ENCODE peak calls at places on chromosome 14, in seven cellular contexts. N, Q, W, L, A, P and J are unnamed samples.

GRCh38 chr14:103066399-103066798 is 9.1 kb upstream of the CDC42BPB start:
- DNase-seq in N (no peak), Q (no peak), W (peak; percentile 47), L (no peak), A (no peak), P (no peak), J (no peak)

GRCh38 chr14:32010561-32011188 is 66.4 kb upstream of the ARHGAP5 start:
- DNase-seq in N (peak; percentile 73), Q (no peak), W (peak; percentile 92), L (no peak), A (no peak), P (peak; percentile 37), J (no peak)

GRCh38 chr14:99009875-99010274 is 262.1 kb downstream of the BCL11B start:
- DNase-seq in N (no peak), Q (no peak), W (no peak), L (no peak), A (no peak), P (no peak), J (no peak)

GRCh38 chr14:75088566-75089373 is 19.3 kb downstream of the ZC2HC1C start:
- DNase-seq in N (peak; percentile 26), Q (peak; percentile 59), W (peak; percentile 62), L (peak; percentile 36), A (peak; percentile 67), P (peak; percentile 40), J (no peak)

GRCh38 chr14:31567651-31568050 is 6.4 kb downstream of the NUBPL start:
- DNase-seq in N (no peak), Q (no peak), W (no peak), L (no peak), A (no peak), P (no peak), J (no peak)

GRCh38 chr14:77185093-77185465 is 3.5 kb downstream of the TMEM63C start:
- DNase-seq in N (no peak), Q (no peak), W (no peak), L (no peak), A (no peak), P (no peak), J (no peak)

GRCh38 chr14:49206832-49207231 is 379.3 kb downstream of the RPS29 start:
- DNase-seq in N (no peak), Q (no peak), W (no peak), L (no peak), A (no peak), P (no peak), J (no peak)

GRCh38 chr14:64110832-64111231 is 183.3 kb downstream of the ESR2 start:
- DNase-seq in N (no peak), Q (no peak), W (no peak), L (no peak), A (no peak), P (no peak), J (no peak)

GRCh38 chr14:103223818-103224352 is 100.6 kb downstream of the TNFAIP2 start:
- DNase-seq in N (no peak), Q (no peak), W (no peak), L (no peak), A (no peak), P (no peak), J (no peak)

GRCh38 chr14:26730929-26731618 is 133.2 kb upstream of the NOVA1 start:
- DNase-seq in N (no peak), Q (peak; percentile 47), W (no peak), L (peak; percentile 61), A (peak; percentile 59), P (peak; percentile 12), J (no peak)

GRCh38 chr14:67618617-67619063 is 1.1 kb upstream of the ARG2 start:
- DNase-seq in N (no peak), Q (peak; percentile 49), W (peak; percentile 75), L (no peak), A (no peak), P (peak; percentile 42), J (no peak)

GRCh38 chr14:30940886-30941285 is 66.5 kb downstream of the COCH start:
- DNase-seq in N (no peak), Q (no peak), W (no peak), L (no peak), A (no peak), P (no peak), J (no peak)

GRCh38 chr14:94005324-94005723 is 8.2 kb downstream of the CCDC197 start:
- DNase-seq in N (no peak), Q (peak; percentile 53), W (no peak), L (peak; percentile 30), A (no peak), P (peak; percentile 28), J (no peak)

GRCh38 chr14:106802413-106803364 is 1276.3 kb downstream of the TMEM121 start:
- DNase-seq in N (no peak), Q (no peak), W (peak; percentile 40), L (no peak), A (no peak), P (no peak), J (no peak)

GRCh38 chr14:61537567-61538463 is 157.5 kb upstream of the HIF1A start:
- DNase-seq in N (peak; percentile 95), Q (no peak), W (peak; percentile 97), L (no peak), A (no peak), P (peak; percentile 27), J (no peak)

GRCh38 chr14:94395306-94395899 is 7.0 kb upstream of the SERPINA1 start:
- DNase-seq in N (no peak), Q (no peak), W (no peak), L (no peak), A (no peak), P (no peak), J (no peak)

GRCh38 chr14:39430762-39431415 is 1.3 kb downstream of the FBXO33 start:
- DNase-seq in N (no peak), Q (no peak), W (peak; percentile 38), L (no peak), A (no peak), P (no peak), J (no peak)

DNA sequence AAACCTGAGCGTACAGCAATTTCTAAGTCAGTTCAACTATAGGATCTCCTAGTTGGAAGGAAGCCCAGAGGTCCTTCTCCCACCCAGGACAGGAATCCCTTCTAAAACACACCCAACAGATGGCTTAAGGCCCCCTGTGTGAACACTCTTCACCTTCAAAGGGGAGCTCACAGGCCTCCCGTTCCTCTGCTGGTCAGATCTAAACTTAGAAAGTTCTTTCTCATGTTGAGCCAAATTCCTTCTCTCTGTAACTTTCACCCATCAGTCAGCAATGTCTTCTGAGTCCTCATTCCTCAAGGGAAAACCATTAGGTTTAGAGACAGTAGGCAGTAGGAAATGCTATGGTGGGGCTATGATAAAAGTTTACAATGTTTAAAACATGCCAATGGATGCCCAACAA is 355.2 kb downstream of the PCNX1 start:
- DNase-seq in N (no peak), Q (no peak), W (no peak), L (no peak), A (no peak), P (no peak), J (no peak)
- TF ChIP-seq SP1 in N (no peak), Q (no peak), W (no peak), L (no peak), A (no peak), P (no peak), J (no peak)

GRCh38 chr14:69038449-69039286 is 59.6 kb upstream of the ACTN1 start:
- DNase-seq in N (no peak), Q (peak; percentile 34), W (no peak), L (no peak), A (no peak), P (no peak), J (no peak)

GRCh38 chr14:69041783-69042182 is 62.7 kb upstream of the ACTN1 start:
- DNase-seq in N (no peak), Q (no peak), W (no peak), L (no peak), A (no peak), P (no peak), J (no peak)

GRCh38 chr14:69042309-69043006 is 63.4 kb upstream of the ACTN1 start:
- DNase-seq in N (no peak), Q (no peak), W (no peak), L (no peak), A (no peak), P (no peak), J (no peak)

GRCh38 chr14:69039287-69039628 is 60.2 kb upstream of the ACTN1 start:
- DNase-seq in N (peak; percentile 44), Q (no peak), W (peak; percentile 71), L (no peak), A (no peak), P (no peak), J (no peak)

GRCh38 chr14:69040343-69040742 is 61.2 kb upstream of the ACTN1 start:
- DNase-seq in N (no peak), Q (no peak), W (no peak), L (no peak), A (no peak), P (no peak), J (no peak)
- TF ChIP-seq SP1 in N (no peak), Q (no peak), W (no peak), L (no peak), A (no peak), P (no peak), J (no peak)

GRCh38 chr14:57755018-57755521 is 110.8 kb downstream of the SLC35F4 start:
- DNase-seq in N (no peak), Q (no peak), W (no peak), L (peak; percentile 19), A (no peak), P (no peak), J (no peak)
- TF ChIP-seq SP1 in N (no peak), Q (no peak), W (no peak), L (no peak), A (no peak), P (no peak), J (no peak)

GRCh38 chr14:56515739-56516138 is 63.9 kb upstream of the TMEM260 start:
- DNase-seq in N (no peak), Q (no peak), W (no peak), L (no peak), A (no peak), P (no peak), J (no peak)
- TF ChIP-seq SP1 in N (no peak), Q (no peak), W (no peak), L (no peak), A (no peak), P (no peak), J (no peak)